ENCODE peak calls at places on chromosomes 6 and 20, in four cellular contexts. O is stimulated activated CD4-positive, alpha-beta T cell treated with anti-CD3 and anti-CD28 coated beads, Interleukin-2, amount 100 ng/mL, for 48 hours; I is ACHN; W is mesothelial cell of epicardium. V is an unnamed sample.

GRCh38 chr6:100001915-100002388 is 7.9 kb upstream of the MCHR2 start:
- DNase-seq in O (peak; percentile 10), I (peak; percentile 59), W (no peak), V (peak; percentile 59)

GRCh38 chr6:117034547-117034946 is 157.5 kb downstream of the RFX6 start:
- DNase-seq in O (no peak), I (no peak), W (no peak), V (no peak)

GRCh38 chr20:58938541-58938940 is 42.5 kb upstream of the NELFCD start:
- DNase-seq in O (no peak), I (no peak), W (no peak), V (no peak)

GRCh38 chr20:52275243-52275817 is 83.8 kb upstream of the ZFP64 start:
- DNase-seq in O (no peak), I (no peak), W (no peak), V (no peak)

GRCh38 chr6:158817298-158818007 is 1.7 kb downstream of the EZR start:
- DNase-seq in O (no peak), I (no peak), W (no peak), V (peak; percentile 70)

GRCh38 chr6:18359237-18359885 is 27.8 kb upstream of the RNF144B start:
- DNase-seq in O (no peak), I (no peak), W (no peak), V (no peak)

GRCh38 chr6:109794201-109794926 is 103.3 kb downstream of the FIG4 start:
- DNase-seq in O (no peak), I (peak; percentile 16), W (no peak), V (no peak)

GRCh38 chr20:57072184-57072583 is 194.3 kb downstream of the BMP7 start:
- DNase-seq in O (no peak), I (no peak), W (no peak), V (no peak)

GRCh38 chr6:33177552-33178446 is 14.5 kb downstream of the COL11A2 start:
- DNase-seq in O (no peak), I (no peak), W (no peak), V (no peak)

GRCh38 chr20:44074252-44075151 is 112.5 kb downstream of the JPH2 start:
- DNase-seq in O (no peak), I (no peak), W (no peak), V (no peak)

GRCh38 chr6:130843575-130844320 is 16.5 kb downstream of the SMLR1 start:
- DNase-seq in O (no peak), I (peak; percentile 22), W (no peak), V (peak; percentile 79)

GRCh38 chr6:102764317-102764716 is 1370.8 kb downstream of the GRIK2 start:
- DNase-seq in O (no peak), I (no peak), W (no peak), V (no peak)

GRCh38 chr6:26224940-26225847 is 138.0 kb downstream of the HFE start:
- DNase-seq in O (no peak), I (peak; percentile 69), W (no peak), V (no peak)

GRCh38 chr20:5974531-5974930 is 24.1 kb downstream of the MCM8 start:
- DNase-seq in O (no peak), I (no peak), W (no peak), V (no peak)

GRCh38 chr6:138377844-138378243 is at the start of gene SMIM28:
- DNase-seq in O (no peak), I (no peak), W (no peak), V (no peak)